ENCODE peak calls at places on chromosomes 1 and 21, in seven cellular contexts. Y is heart right ventricle, A is Calu3, H is AG09319, O is HFF-Myc, F is heart left ventricle, R is AG04449. K is an unnamed sample.

GRCh38 chr1:36115200-36115669 is 9.8 kb downstream of the COL8A2 start:
- DNase-seq in A (no peak), R (peak; percentile 55), O (peak; percentile 55), F (no peak), Y (no peak), H (peak; percentile 80), K (no peak)

GRCh38 chr21:14566889-14567288 is 20.8 kb upstream of the SAMSN1 start:
- DNase-seq in A (no peak), Y (no peak), H (no peak), R (no peak), O (no peak), F (no peak), K (no peak)

GRCh38 chr1:227736814-227737432 is 1.7 kb downstream of the SNAP47 start:
- DNase-seq in R (no peak), A (no peak), Y (no peak), H (no peak), O (no peak), F (no peak), K (no peak)

GRCh38 chr1:68142461-68142860 is 89.9 kb downstream of the WLS start:
- DNase-seq in Y (no peak), H (no peak), A (no peak), F (no peak), O (no peak), R (no peak), K (no peak)

GRCh38 chr1:116768416-116768815 is 14.2 kb downstream of the CD2 start:
- DNase-seq in O (no peak), H (no peak), F (no peak), Y (no peak), R (no peak), A (no peak), K (no peak)

GRCh38 chr1:52404975-52405338 is 555 bp downstream of the PRPF38A start:
- DNase-seq in A (no peak), O (no peak), F (no peak), Y (no peak), R (no peak), H (no peak), K (no peak)

GRCh38 chr1:202692959-202693555 is 17.2 kb downstream of the SYT2 start:
- DNase-seq in R (no peak), O (peak; percentile 39), H (peak; percentile 12), Y (peak; percentile 68), F (peak; percentile 61), A (peak; percentile 80), K (peak; percentile 89)

GRCh38 chr1:39453603-39454002 is 37.8 kb upstream of the BMP8A start:
- DNase-seq in F (peak; percentile 55), R (no peak), O (no peak), A (no peak), H (peak; percentile 23), Y (no peak), K (peak; percentile 88)

GRCh38 chr1:6889875-6890480 is 104.7 kb downstream of the CAMTA1 start:
- DNase-seq in R (no peak), O (no peak), Y (peak; percentile 40), H (no peak), F (peak; percentile 52), A (peak; percentile 57), K (peak; percentile 70)

GRCh38 chr1:81729818-81730217 is 70.9 kb upstream of the ADGRL2 start:
- DNase-seq in A (no peak), R (no peak), Y (no peak), H (no peak), O (no peak), F (no peak), K (no peak)

GRCh38 chr1:110421159-110421777 is 13.8 kb upstream of the LAMTOR5 start:
- DNase-seq in F (no peak), Y (no peak), A (no peak), R (no peak), H (no peak), O (no peak), K (peak; percentile 27)

GRCh38 chr21:42233067-42233981 is 14.4 kb downstream of the ABCG1 start:
- DNase-seq in A (peak; percentile 16), R (no peak), H (no peak), O (no peak), F (peak; percentile 89), Y (peak; percentile 75), K (no peak)

GRCh38 chr1:113389953-113390834 is at the start of gene MAGI3:
- DNase-seq in H (peak; percentile 96), Y (peak; percentile 98), O (peak; percentile 93), R (peak; percentile 83), A (peak; percentile 96), F (peak; percentile 98), K (peak; percentile 98)

GRCh38 chr1:113389356-113389952 is 861 bp upstream of the MAGI3 start:
- DNase-seq in A (no peak), Y (no peak), H (no peak), R (no peak), F (no peak), O (no peak), K (no peak)

GRCh38 chr1:113390871-113391642 is 742 bp downstream of the MAGI3 start:
- DNase-seq in R (no peak), A (peak; percentile 45), F (peak; percentile 48), H (no peak), Y (peak; percentile 28), O (no peak), K (peak; percentile 72)

GRCh38 chr1:113392541-113392940 is 2.2 kb downstream of the MAGI3 start:
- DNase-seq in H (no peak), F (no peak), Y (no peak), O (no peak), A (no peak), R (no peak), K (peak; percentile 22)

GRCh38 chr1:113391643-113392271 is 1.4 kb downstream of the MAGI3 start:
- DNase-seq in Y (no peak), R (no peak), H (no peak), A (peak; percentile 17), O (no peak), F (no peak), K (peak; percentile 61)
- TF ChIP-seq CTCF in Y (no peak), R (no peak), H (no peak), A (no peak), O (no peak), F (no peak), K (no peak)

DNA sequence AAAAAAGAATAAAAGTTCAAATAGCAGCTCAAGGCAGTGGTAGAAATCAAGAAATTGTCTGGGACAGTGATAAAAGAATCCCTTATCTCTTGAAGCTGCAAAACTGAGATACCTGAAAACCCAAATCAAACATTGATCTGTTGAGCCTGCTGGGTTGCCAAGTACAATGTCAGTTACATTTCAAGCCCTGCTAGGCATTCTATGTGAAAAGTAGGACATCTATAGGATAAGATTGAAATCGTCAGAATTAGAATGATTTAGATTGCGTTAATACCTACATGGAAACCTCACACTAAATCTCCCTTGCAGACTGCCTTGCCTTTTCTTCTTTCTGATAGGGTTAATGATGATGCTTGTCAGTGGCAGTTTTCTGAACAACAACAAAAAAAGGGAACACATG is 1684.4 kb upstream of the B3GALT2 start:
- DNase-seq in A (no peak), Y (no peak), O (no peak), R (no peak), H (no peak), F (no peak), K (no peak)
- TF ChIP-seq CTCF in A (no peak), Y (no peak), O (no peak), R (no peak), H (no peak), F (no peak), K (no peak)

GRCh38 chr1:225655509-225656258 is 2.8 kb upstream of the ENAH start:
- DNase-seq in R (peak; percentile 98), O (peak; percentile 92), H (peak; percentile 93), A (peak; percentile 40), Y (peak; percentile 52), F (peak; percentile 52), K (peak; percentile 99)
- TF ChIP-seq CTCF in R (no peak), O (no peak), H (no peak), A (no peak), Y (peak; percentile 36), F (peak; percentile 17), K (peak; percentile 23)

DNA sequence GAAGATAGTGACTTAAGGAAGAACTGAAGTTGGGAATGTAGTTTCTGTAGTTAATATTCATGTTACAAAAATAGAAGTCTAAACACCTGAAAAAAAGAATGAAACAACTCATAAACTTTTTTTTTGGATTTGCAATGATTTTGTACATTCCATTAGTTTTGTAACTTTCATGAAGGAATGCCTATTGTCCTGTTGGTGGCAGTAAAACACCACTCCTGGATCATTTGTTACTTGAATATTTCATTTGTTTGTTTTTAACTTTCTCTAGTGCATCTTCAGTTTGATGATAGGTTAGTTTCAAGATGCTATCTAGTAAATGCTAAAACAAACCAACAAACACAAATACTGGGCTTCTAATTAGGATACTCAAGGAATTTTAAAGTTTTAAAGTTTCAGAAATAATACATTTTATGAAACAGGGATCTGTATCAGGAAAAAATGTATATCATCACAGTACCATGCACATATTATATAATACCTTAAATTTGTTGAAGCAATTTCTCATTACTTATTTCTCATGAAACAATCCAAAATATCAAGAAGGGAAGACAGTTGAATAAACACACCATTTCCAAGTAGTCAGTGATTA is 229.7 kb upstream of the CACYBP start:
- DNase-seq in A (no peak), O (peak; percentile 21), Y (no peak), F (no peak), H (peak; percentile 39), R (no peak), K (peak; percentile 78)
- TF ChIP-seq CTCF in A (peak; percentile 43), O (peak; percentile 49), Y (peak; percentile 80), F (peak; percentile 80), H (peak; percentile 74), R (peak; percentile 61), K (peak; percentile 80)

GRCh38 chr1:156225677-156226014 is 12.8 kb downstream of the PMF1 start:
- DNase-seq in O (no peak), A (no peak), R (no peak), F (no peak), Y (no peak), H (no peak), K (no peak)
- TF ChIP-seq CTCF in O (no peak), A (no peak), R (no peak), F (no peak), Y (no peak), H (no peak), K (no peak)

GRCh38 chr1:222768592-222768991 is 31.6 kb downstream of the FAM177B start:
- DNase-seq in O (no peak), H (no peak), Y (no peak), A (no peak), F (no peak), R (no peak), K (no peak)

GRCh38 chr1:222769968-222770620 is 33.1 kb downstream of the FAM177B start:
- DNase-seq in Y (no peak), O (no peak), R (no peak), F (no peak), H (no peak), A (no peak), K (peak; percentile 75)

GRCh38 chr1:222767152-222767571 is 30.2 kb downstream of the FAM177B start:
- DNase-seq in H (no peak), O (no peak), F (no peak), A (no peak), R (no peak), Y (no peak), K (no peak)

GRCh38 chr1:222769181-222769580 is 32.2 kb downstream of the FAM177B start:
- DNase-seq in R (no peak), F (no peak), Y (no peak), A (no peak), H (no peak), O (no peak), K (no peak)
- TF ChIP-seq CTCF in R (no peak), F (no peak), Y (no peak), A (peak; percentile 33), H (no peak), O (peak; percentile 32), K (peak; percentile 31)

K was measured in MCF 10A.